ENCODE peak calls at places on chromosomes 7 and 10, in four cellular contexts. One of them, this sample, is unnamed.

GRCh38 chr10:79387466-79387973 is 40.3 kb downstream of the PPIF start:
- DNase-seq in IMR-90: no peak
- DNase-seq in AG09319: no peak
- DNase-seq in T-helper 2 cell: no peak
- DNase-seq in this sample: no peak

GRCh38 chr7:75531359-75531821 is 39.3 kb downstream of the SPDYE5 start:
- DNase-seq in IMR-90: peak
- DNase-seq in T-helper 2 cell: no peak
- DNase-seq in AG09319: no peak
- DNase-seq in this sample: no peak

GRCh38 chr7:91164948-91165845 is 99.0 kb upstream of the FZD1 start:
- DNase-seq in IMR-90: peak
- DNase-seq in AG09319: peak
- DNase-seq in T-helper 2 cell: no peak
- DNase-seq in this sample: peak

GRCh38 chr7:126843883-126844282 is 408.9 kb downstream of the GRM8 start:
- DNase-seq in AG09319: no peak
- DNase-seq in IMR-90: no peak
- DNase-seq in T-helper 2 cell: no peak
- DNase-seq in this sample: no peak

GRCh38 chr7:112726076-112726475 is 64.1 kb downstream of the TMEM168 start:
- DNase-seq in T-helper 2 cell: no peak
- DNase-seq in AG09319: no peak
- DNase-seq in IMR-90: no peak
- DNase-seq in this sample: no peak

GRCh38 chr10:108204528-108205313 is 1040.2 kb upstream of the SORCS1 start:
- DNase-seq in T-helper 2 cell: no peak
- DNase-seq in IMR-90: no peak
- DNase-seq in AG09319: no peak
- DNase-seq in this sample: no peak

GRCh38 chr10:61655335-61655851 is 7.3 kb upstream of the CABCOCO1 start:
- DNase-seq in T-helper 2 cell: no peak
- DNase-seq in IMR-90: peak
- DNase-seq in AG09319: no peak
- DNase-seq in this sample: no peak

GRCh38 chr7:12422449-12423320 is 19.0 kb upstream of the VWDE start:
- DNase-seq in IMR-90: peak
- DNase-seq in T-helper 2 cell: no peak
- DNase-seq in AG09319: no peak
- DNase-seq in this sample: no peak

GRCh38 chr7:44221231-44221791 is 20.5 kb downstream of the YKT6 start:
- DNase-seq in IMR-90: no peak
- DNase-seq in T-helper 2 cell: no peak
- DNase-seq in AG09319: no peak
- DNase-seq in this sample: no peak

GRCh38 chr7:92682767-92683539 is 92.8 kb upstream of the FAM133B start:
- DNase-seq in IMR-90: peak
- DNase-seq in AG09319: no peak
- DNase-seq in T-helper 2 cell: no peak
- DNase-seq in this sample: no peak

GRCh38 chr10:49280001-49280408 is 19.0 kb upstream of the C10orf71 start:
- DNase-seq in AG09319: no peak
- DNase-seq in T-helper 2 cell: no peak
- DNase-seq in IMR-90: peak
- DNase-seq in this sample: peak

GRCh38 chr7:117661312-117661711 is 181.5 kb downstream of the CFTR start:
- DNase-seq in AG09319: no peak
- DNase-seq in IMR-90: no peak
- DNase-seq in T-helper 2 cell: no peak
- DNase-seq in this sample: no peak

GRCh38 chr10:131212763-131213325 is 98.7 kb downstream of the TCERG1L start:
- DNase-seq in T-helper 2 cell: no peak
- DNase-seq in AG09319: no peak
- DNase-seq in IMR-90: no peak
- DNase-seq in this sample: no peak

GRCh38 chr7:138157702-138158101 is 81.4 kb downstream of the AKR1D1 start:
- DNase-seq in IMR-90: no peak
- DNase-seq in T-helper 2 cell: no peak
- DNase-seq in AG09319: no peak
- DNase-seq in this sample: no peak

GRCh38 chr10:33005322-33006282 is 47.6 kb upstream of the ITGB1 start:
- DNase-seq in IMR-90: peak
- DNase-seq in T-helper 2 cell: no peak
- DNase-seq in AG09319: peak
- DNase-seq in this sample: peak

GRCh38 chr10:49446031-49446430 is 50.1 kb upstream of the DRGX start:
- DNase-seq in AG09319: no peak
- DNase-seq in IMR-90: peak
- DNase-seq in T-helper 2 cell: no peak
- DNase-seq in this sample: peak

GRCh38 chr10:98308602-98309365 is 40.8 kb upstream of the LOXL4 start:
- DNase-seq in IMR-90: no peak
- DNase-seq in AG09319: no peak
- DNase-seq in T-helper 2 cell: no peak
- DNase-seq in this sample: no peak

GRCh38 chr7:105309235-105310156 is 79.2 kb downstream of the SRPK2 start:
- DNase-seq in AG09319: no peak
- DNase-seq in IMR-90: no peak
- DNase-seq in T-helper 2 cell: no peak
- DNase-seq in this sample: no peak

GRCh38 chr10:11798862-11799735 is 24.1 kb upstream of the PROSER2 start:
- DNase-seq in AG09319: no peak
- DNase-seq in T-helper 2 cell: no peak
- DNase-seq in IMR-90: no peak
- DNase-seq in this sample: no peak

GRCh38 chr7:115676080-115676479 is 354.5 kb downstream of the TFEC start:
- DNase-seq in IMR-90: peak
- DNase-seq in AG09319: no peak
- DNase-seq in T-helper 2 cell: no peak
- DNase-seq in this sample: no peak

GRCh38 chr7:13800694-13801448 is 188.6 kb downstream of the ETV1 start:
- DNase-seq in IMR-90: peak
- DNase-seq in AG09319: peak
- DNase-seq in T-helper 2 cell: no peak
- DNase-seq in this sample: peak

GRCh38 chr10:31051703-31052102 is 20.0 kb upstream of the ZNF438 start:
- DNase-seq in T-helper 2 cell: no peak
- DNase-seq in AG09319: no peak
- DNase-seq in IMR-90: peak
- DNase-seq in this sample: no peak

GRCh38 chr10:52220947-52221346 is 93.1 kb upstream of the DKK1 start:
- DNase-seq in AG09319: no peak
- DNase-seq in T-helper 2 cell: no peak
- DNase-seq in IMR-90: no peak
- DNase-seq in this sample: no peak

GRCh38 chr7:5533821-5534367 is 110.3 kb upstream of the TNRC18 start:
- DNase-seq in AG09319: no peak
- DNase-seq in IMR-90: no peak
- DNase-seq in T-helper 2 cell: no peak
- DNase-seq in this sample: no peak

This sample was measured in GM04504.